ENCODE peak calls at places on chromosomes 11 and 22, in eight cellular contexts. P, X, B, K, L, O, H and J are unnamed samples.
A peak's percentile ranks its signal among the peaks of the same experiment; 100 is the strongest.

GRCh38 chr22:37163618-37164534 is 14.2 kb upstream of the IL2RB start:
- DNase-seq in P (peak; percentile 23), X (peak; percentile 85), B (peak; percentile 72), K (no peak), L (no peak), O (peak; percentile 82), H (no peak), J (no peak)

GRCh38 chr22:37018815-37019308 is 385 bp downstream of the TST start:
- DNase-seq in P (peak; percentile 59), X (no peak), B (peak; percentile 80), K (peak; percentile 75), L (no peak), O (no peak), H (peak; percentile 44), J (no peak)

GRCh38 chr22:33073989-33074391 is 15.8 kb upstream of the SYN3 start:
- DNase-seq in P (no peak), X (no peak), B (no peak), K (no peak), L (no peak), O (no peak), H (no peak), J (no peak)

GRCh38 chr11:20201231-20201630 is 41.0 kb upstream of the DBX1 start:
- DNase-seq in P (no peak), X (no peak), B (no peak), K (no peak), L (no peak), O (no peak), H (no peak), J (no peak)

GRCh38 chr11:8610532-8611116 is 16.6 kb upstream of the STK33 start:
- DNase-seq in P (no peak), X (no peak), B (no peak), K (no peak), L (no peak), O (peak; percentile 29), H (peak; percentile 20), J (no peak)

GRCh38 chr11:33490842-33491370 is 209.7 kb downstream of the C11orf91 start:
- DNase-seq in P (no peak), X (no peak), B (no peak), K (peak; percentile 21), L (no peak), O (no peak), H (no peak), J (no peak)

GRCh38 chr22:36197065-36197440 is 4.6 kb downstream of the APOL4 start:
- DNase-seq in P (no peak), X (no peak), B (peak; percentile 59), K (peak; percentile 81), L (no peak), O (no peak), H (peak; percentile 72), J (peak; percentile 69)

GRCh38 chr11:33893711-33894401 is 2.0 kb upstream of the LMO2 start:
- DNase-seq in P (no peak), X (peak; percentile 83), B (peak; percentile 65), K (no peak), L (no peak), O (peak; percentile 71), H (no peak), J (peak; percentile 76)

GRCh38 chr11:75557649-75558494 is 4.2 kb upstream of the SERPINH1 start:
- DNase-seq in P (no peak), X (no peak), B (no peak), K (peak; percentile 95), L (peak; percentile 87), O (no peak), H (peak; percentile 76), J (no peak)

GRCh38 chr22:37601203-37601539 is 7.5 kb upstream of the GGA1 start:
- DNase-seq in P (no peak), X (no peak), B (no peak), K (no peak), L (no peak), O (no peak), H (no peak), J (no peak)

GRCh38 chr11:72621008-72621610 is 53.1 kb downstream of the PDE2A start:
- DNase-seq in P (no peak), X (no peak), B (no peak), K (no peak), L (no peak), O (no peak), H (no peak), J (no peak)

GRCh38 chr11:134367781-134368180 is 36.0 kb downstream of the GLB1L2 start:
- DNase-seq in P (no peak), X (no peak), B (no peak), K (no peak), L (no peak), O (no peak), H (no peak), J (no peak)

GRCh38 chr22:22893077-22893805 is 5.6 kb downstream of the IGLL5 start:
- DNase-seq in P (no peak), X (no peak), B (peak; percentile 46), K (no peak), L (no peak), O (no peak), H (no peak), J (peak; percentile 57)

GRCh38 chr11:108432783-108433182 is 34.5 kb downstream of the C11orf65 start:
- DNase-seq in P (no peak), X (no peak), B (no peak), K (no peak), L (no peak), O (no peak), H (no peak), J (no peak)

GRCh38 chr11:17720796-17721171 is 1.4 kb downstream of the MYOD1 start:
- DNase-seq in P (no peak), X (no peak), B (no peak), K (no peak), L (no peak), O (no peak), H (no peak), J (no peak)

GRCh38 chr11:17599460-17599925 is 52.4 kb downstream of the OTOG start:
- DNase-seq in P (no peak), X (no peak), B (peak; percentile 24), K (no peak), L (no peak), O (no peak), H (no peak), J (no peak)

GRCh38 chr11:66639066-66639813 is 737 bp downstream of the RBM4 start:
- DNase-seq in P (no peak), X (no peak), B (no peak), K (peak; percentile 50), L (no peak), O (no peak), H (peak; percentile 71), J (peak; percentile 20)
- TF ChIP-seq CTCF in P (no peak), X (no peak), B (no peak), K (no peak), L (no peak), O (no peak), H (no peak), J (peak; percentile 14)

DNA sequence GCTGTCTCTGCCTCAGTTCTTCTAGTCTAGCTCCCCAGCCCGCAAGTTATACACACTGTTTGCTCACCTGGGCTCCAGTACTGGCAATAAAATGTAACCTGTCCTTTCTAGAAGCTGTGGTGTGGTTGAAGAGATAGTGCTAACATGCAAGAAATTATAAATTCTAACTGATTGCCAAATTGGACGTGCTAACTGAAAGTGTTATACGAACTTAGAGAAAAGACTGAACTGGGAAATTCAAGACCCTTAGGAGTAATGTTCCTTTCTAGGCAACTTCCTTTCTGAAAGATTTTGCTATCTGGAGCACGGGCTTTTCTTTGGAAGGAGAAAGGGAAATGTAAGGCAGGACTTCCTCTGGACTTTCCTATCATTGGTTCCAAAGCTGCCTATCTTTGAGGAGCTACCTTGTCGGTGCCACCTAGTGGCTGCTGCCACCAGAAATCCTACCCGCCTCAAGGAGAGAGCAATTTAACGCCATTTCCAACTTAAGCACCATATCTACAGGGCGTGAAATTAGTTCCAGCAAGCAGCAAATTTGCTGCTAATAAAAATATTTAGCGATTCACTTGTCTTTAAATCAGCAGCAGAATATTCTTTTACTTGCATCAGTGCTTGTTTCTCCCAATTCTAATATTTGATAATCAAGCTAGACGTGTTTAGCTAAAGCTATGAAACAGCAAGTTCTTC is 12.7 kb upstream of the TMEM218 start:
- DNase-seq in P (peak; percentile 61), X (peak; percentile 22), B (peak; percentile 75), K (peak; percentile 61), L (peak; percentile 27), O (peak; percentile 42), H (peak; percentile 46), J (peak; percentile 90)
- TF ChIP-seq CTCF in P (peak; percentile 66), X (peak; percentile 51), B (no peak), K (peak; percentile 47), L (peak; percentile 61), O (peak; percentile 34), H (peak; percentile 37), J (peak; percentile 79)

GRCh38 chr11:3687399-3687798 is 16.2 kb upstream of the CHRNA10 start:
- DNase-seq in P (no peak), X (no peak), B (no peak), K (no peak), L (no peak), O (no peak), H (no peak), J (no peak)

GRCh38 chr11:3686751-3687150 is 15.6 kb upstream of the CHRNA10 start:
- DNase-seq in P (no peak), X (no peak), B (no peak), K (no peak), L (no peak), O (no peak), H (no peak), J (no peak)

GRCh38 chr11:3684129-3684685 is 13.0 kb upstream of the CHRNA10 start:
- DNase-seq in P (no peak), X (no peak), B (no peak), K (no peak), L (no peak), O (no peak), H (no peak), J (no peak)

GRCh38 chr11:3684787-3685186 is 13.6 kb upstream of the CHRNA10 start:
- DNase-seq in P (no peak), X (no peak), B (no peak), K (no peak), L (no peak), O (no peak), H (no peak), J (no peak)

DNA sequence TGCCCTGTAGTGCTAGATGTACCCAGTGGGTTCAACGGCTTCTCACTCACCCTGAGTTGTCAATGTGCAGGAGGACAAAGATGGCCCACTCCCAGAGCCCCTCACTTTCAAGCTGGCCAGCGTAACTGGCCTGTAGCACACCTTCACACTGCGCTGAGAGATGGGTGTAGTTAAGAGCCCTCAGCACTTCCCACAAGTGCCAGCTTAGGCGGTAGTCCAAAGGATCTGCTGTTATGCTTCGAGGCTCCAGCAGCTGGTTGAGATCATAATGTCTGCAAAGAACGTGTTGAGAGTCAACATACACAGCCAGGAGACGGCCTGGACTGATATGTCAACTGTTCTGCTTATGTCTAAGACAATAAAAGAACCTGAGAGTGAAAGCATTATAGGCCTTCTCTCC is 14.7 kb upstream of the CHRNA10 start:
- DNase-seq in P (no peak), X (no peak), B (no peak), K (no peak), L (no peak), O (no peak), H (no peak), J (no peak)
- TF ChIP-seq CTCF in P (no peak), X (no peak), B (no peak), K (no peak), L (no peak), O (no peak), H (no peak), J (no peak)

DNA sequence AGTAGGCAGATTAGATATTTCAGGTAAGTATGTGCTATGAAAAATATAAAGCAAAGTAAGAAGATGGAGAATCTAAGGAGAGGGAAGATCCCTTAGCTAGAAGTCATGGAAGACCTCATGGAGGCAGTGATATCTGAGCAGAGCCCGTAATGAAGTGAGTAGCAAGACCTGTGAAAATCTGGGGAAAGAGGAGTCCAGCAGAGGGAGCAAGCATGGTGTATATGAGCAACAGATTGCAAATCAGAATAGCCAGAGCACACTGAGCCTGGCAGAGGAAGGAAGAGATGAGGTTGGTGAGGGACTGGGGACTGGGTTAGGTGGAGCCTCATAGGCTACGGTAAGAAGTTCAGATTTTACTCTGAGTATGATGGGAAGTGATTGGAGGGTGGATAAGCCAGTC is 9.4 kb downstream of the LHFPL7 start:
- DNase-seq in P (no peak), X (no peak), B (no peak), K (peak; percentile 11), L (no peak), O (no peak), H (peak; percentile 59), J (no peak)
- TF ChIP-seq CTCF in P (peak; percentile 15), X (peak; percentile 32), B (no peak), K (peak; percentile 27), L (peak; percentile 26), O (peak; percentile 21), H (peak; percentile 53), J (peak; percentile 28)